ENCODE peak calls at places on chromosomes 11 and 22, in seven cellular contexts. K is cardiac muscle cell, X is H1, N is spleen, L is fibroblast of lung, Y is heart right ventricle, Q is GM12865. G is an unnamed sample.

GRCh38 chr11:106496677-106497076 is 419.2 kb downstream of the AASDHPPT start:
- DNase-seq in K (no peak), X (no peak), N (no peak), L (no peak), Y (no peak), Q (no peak), G (no peak)

GRCh38 chr11:102530558-102530957 is at the start of gene MMP7:
- DNase-seq in K (peak; percentile 38), X (no peak), N (no peak), L (peak; percentile 46), Y (no peak), Q (no peak), G (peak; percentile 21)

GRCh38 chr11:121575250-121575962 is 122.6 kb upstream of the SORL1-AS1 start:
- DNase-seq in K (peak; percentile 58), X (no peak), N (peak; percentile 85), L (peak; percentile 51), Y (peak; percentile 48), Q (peak; percentile 75), G (no peak)

GRCh38 chr11:65485820-65486219 is 13.0 kb upstream of the MALAT1 start:
- DNase-seq in K (no peak), X (no peak), N (no peak), L (no peak), Y (no peak), Q (no peak), G (no peak)

GRCh38 chr11:70067591-70068341 is 10.4 kb upstream of the ANO1 start:
- DNase-seq in K (no peak), X (peak; percentile 50), N (peak; percentile 75), L (no peak), Y (no peak), Q (no peak), G (peak; percentile 44)

GRCh38 chr22:29141078-29141688 is 64.5 kb upstream of the EMID1 start:
- DNase-seq in K (no peak), X (no peak), N (no peak), L (no peak), Y (no peak), Q (no peak), G (no peak)

GRCh38 chr22:42937164-42937854 is 77.6 kb downstream of the PACSIN2 start:
- DNase-seq in K (peak; percentile 62), X (no peak), N (peak; percentile 88), L (peak; percentile 91), Y (no peak), Q (peak; percentile 80), G (peak; percentile 65)

GRCh38 chr11:111000400-111001090 is 245.0 kb upstream of the POU2AF2 start:
- DNase-seq in K (peak; percentile 73), X (no peak), N (no peak), L (peak; percentile 79), Y (no peak), Q (no peak), G (no peak)

GRCh38 chr11:118572914-118573550 is 823 bp downstream of the ARCN1 start:
- DNase-seq in K (peak; percentile 46), X (no peak), N (no peak), L (peak; percentile 64), Y (no peak), Q (peak; percentile 46), G (peak; percentile 45)

GRCh38 chr11:2525941-2526807 is 81.4 kb downstream of the KCNQ1 start:
- DNase-seq in K (no peak), X (no peak), N (peak; percentile 66), L (no peak), Y (peak; percentile 9), Q (no peak), G (no peak)

GRCh38 chr11:66391322-66391721 is 19.8 kb upstream of the SLC29A2 start:
- DNase-seq in K (no peak), X (no peak), N (no peak), L (no peak), Y (no peak), Q (no peak), G (no peak)

GRCh38 chr22:42697542-42698013 is 23.1 kb downstream of the A4GALT start:
- DNase-seq in K (peak; percentile 83), X (no peak), N (no peak), L (peak; percentile 84), Y (peak; percentile 88), Q (no peak), G (peak; percentile 68)

GRCh38 chr11:625636-626319 is 1.0 kb upstream of the CDHR5 start:
- DNase-seq in K (no peak), X (no peak), N (peak; percentile 65), L (no peak), Y (no peak), Q (no peak), G (no peak)

GRCh38 chr22:29600846-29601245 is 2.6 kb upstream of the NF2 start:
- DNase-seq in K (no peak), X (no peak), N (no peak), L (no peak), Y (no peak), Q (no peak), G (no peak)

GRCh38 chr22:36379593-36380361 is 8.0 kb downstream of the MYH9 start:
- DNase-seq in K (no peak), X (no peak), N (peak; percentile 89), L (peak; percentile 64), Y (no peak), Q (peak; percentile 75), G (no peak)

GRCh38 chr11:63535734-63536133 is 874 bp upstream of the PLAAT4 start:
- DNase-seq in K (no peak), X (no peak), N (no peak), L (no peak), Y (no peak), Q (peak; percentile 50), G (no peak)

GRCh38 chr11:12950681-12951080 is 58.4 kb upstream of the RASSF10 start:
- DNase-seq in K (peak; percentile 23), X (no peak), N (no peak), L (no peak), Y (no peak), Q (no peak), G (no peak)

GRCh38 chr11:12949456-12949855 is 59.7 kb upstream of the RASSF10 start:
- DNase-seq in K (no peak), X (no peak), N (no peak), L (no peak), Y (no peak), Q (no peak), G (no peak)

GRCh38 chr11:12952094-12952493 is 57.0 kb upstream of the RASSF10 start:
- DNase-seq in K (no peak), X (no peak), N (no peak), L (no peak), Y (no peak), Q (no peak), G (no peak)

DNA sequence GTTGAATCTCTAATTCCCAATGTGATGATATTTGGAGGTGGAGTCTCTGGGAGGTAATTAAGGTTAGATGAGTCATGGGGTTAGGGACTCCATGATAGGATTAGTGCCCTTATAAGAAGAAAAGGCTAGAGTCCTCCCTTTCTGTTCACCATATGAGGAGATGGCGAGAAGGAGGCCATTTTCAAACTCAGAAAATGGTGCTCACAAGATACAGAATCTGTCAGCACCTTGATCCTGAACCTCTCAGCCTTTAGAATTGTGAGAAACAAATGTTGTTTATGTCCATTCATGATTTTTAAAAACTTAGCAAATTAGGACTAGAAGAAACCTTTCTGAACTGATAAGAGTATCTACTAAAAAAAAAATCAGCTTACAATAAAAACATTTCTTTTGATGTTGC is 57.7 kb upstream of the RASSF10 start:
- DNase-seq in K (no peak), X (no peak), N (no peak), L (no peak), Y (no peak), Q (no peak), G (no peak)
- TF ChIP-seq CTCF in K (no peak), X (no peak), N (no peak), L (no peak), Y (no peak), Q (no peak), G (no peak)

GRCh38 chr22:24376002-24376401 is 51.4 kb upstream of the ADORA2A start:
- DNase-seq in K (no peak), X (no peak), N (no peak), L (no peak), Y (no peak), Q (no peak), G (no peak)
- TF ChIP-seq CTCF in K (no peak), X (no peak), N (no peak), L (no peak), Y (no peak), Q (no peak), G (no peak)

GRCh38 chr11:130465259-130465658 is 16.8 kb downstream of the ADAMTS15 start:
- DNase-seq in K (peak; percentile 58), X (no peak), N (no peak), L (no peak), Y (no peak), Q (no peak), G (no peak)
- TF ChIP-seq CTCF in K (no peak), X (no peak), N (no peak), L (no peak), Y (no peak), Q (no peak), G (no peak)

GRCh38 chr22:19766235-19766505 is 5.6 kb downstream of the TBX1 start:
- DNase-seq in K (no peak), X (peak; percentile 67), N (no peak), L (no peak), Y (no peak), Q (no peak), G (no peak)
- TF ChIP-seq CTCF in K (no peak), X (no peak), N (no peak), L (no peak), Y (no peak), Q (no peak), G (no peak)

GRCh38 chr11:122756417-122756816 is 81.9 kb upstream of the CRTAM start:
- DNase-seq in K (no peak), X (no peak), N (peak; percentile 92), L (no peak), Y (no peak), Q (peak; percentile 36), G (no peak)
- TF ChIP-seq CTCF in K (no peak), X (no peak), N (peak; percentile 78), L (peak; percentile 22), Y (peak; percentile 13), Q (peak; percentile 25), G (no peak)

DNA sequence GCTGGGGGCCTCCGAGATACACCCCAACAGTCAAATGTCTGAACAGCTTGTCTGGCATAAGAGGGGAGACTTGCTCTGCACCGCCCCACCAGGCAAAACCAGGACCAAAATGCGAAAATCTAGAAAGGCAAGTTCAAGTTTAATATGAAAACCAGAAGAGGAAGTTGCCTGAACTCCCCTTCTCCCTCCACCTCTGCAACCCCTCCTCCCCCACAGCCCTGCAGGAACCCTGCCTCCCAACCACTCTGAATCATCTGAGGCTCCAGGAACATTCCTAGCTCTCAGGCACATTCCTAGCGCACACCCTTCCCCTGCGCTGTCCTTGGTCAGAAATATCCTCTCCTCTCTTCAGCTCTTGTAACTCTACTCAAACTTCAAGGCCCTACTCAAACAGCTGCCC is 36.7 kb downstream of the ISX start:
- DNase-seq in K (peak; percentile 4), X (peak; percentile 53), N (no peak), L (peak; percentile 1), Y (no peak), Q (peak; percentile 79), G (peak; percentile 13)
- TF ChIP-seq CTCF in K (no peak), X (no peak), N (no peak), L (no peak), Y (no peak), Q (peak; percentile 17), G (no peak)

GRCh38 chr11:93128574-93128973 is 69.2 kb downstream of the SLC36A4 start:
- DNase-seq in K (no peak), X (no peak), N (no peak), L (no peak), Y (no peak), Q (no peak), G (no peak)

GRCh38 chr11:93133710-93134109 is 64.1 kb downstream of the SLC36A4 start:
- DNase-seq in K (peak; percentile 53), X (no peak), N (no peak), L (peak; percentile 71), Y (no peak), Q (no peak), G (no peak)

GRCh38 chr11:93131709-93132108 is 66.1 kb downstream of the SLC36A4 start:
- DNase-seq in K (peak; percentile 3), X (no peak), N (no peak), L (no peak), Y (no peak), Q (no peak), G (no peak)
- TF ChIP-seq CTCF in K (no peak), X (no peak), N (no peak), L (no peak), Y (no peak), Q (no peak), G (no peak)